ENCODE peak calls at places on chromosomes 6 and 20, in four cellular contexts. One of them, this sample, is unnamed.

GRCh38 chr6:16748028-16748319 is 13.3 kb downstream of the ATXN1 start:
- DNase-seq in neural progenitor cell: no peak
- DNase-seq in upper lobe of right lung: no peak
- DNase-seq in A549: no peak
- DNase-seq in this sample: no peak

GRCh38 chr6:235763-236360 is 56.4 kb upstream of the DUSP22 start:
- DNase-seq in neural progenitor cell: peak; percentile 34
- DNase-seq in upper lobe of right lung: no peak
- DNase-seq in A549: no peak
- DNase-seq in this sample: no peak

GRCh38 chr6:35596448-35597442 is 84.0 kb upstream of the TULP1 start:
- DNase-seq in neural progenitor cell: no peak
- DNase-seq in upper lobe of right lung: no peak
- DNase-seq in A549: peak; percentile 35
- DNase-seq in this sample: peak; percentile 88

GRCh38 chr6:139062921-139063320 is 34.4 kb downstream of the ABRACL start:
- DNase-seq in neural progenitor cell: no peak
- DNase-seq in upper lobe of right lung: no peak
- DNase-seq in A549: no peak
- DNase-seq in this sample: no peak

GRCh38 chr6:35489995-35490791 is 6.7 kb downstream of the TEAD3 start:
- DNase-seq in neural progenitor cell: peak; percentile 91
- DNase-seq in upper lobe of right lung: peak; percentile 77
- DNase-seq in A549: no peak
- DNase-seq in this sample: no peak

GRCh38 chr20:32024683-32025295 is 14.6 kb downstream of the CCM2L start:
- DNase-seq in neural progenitor cell: no peak
- DNase-seq in upper lobe of right lung: no peak
- DNase-seq in A549: no peak
- DNase-seq in this sample: no peak

GRCh38 chr6:132614554-132614953 is 9.5 kb downstream of the TAAR2 start:
- DNase-seq in neural progenitor cell: no peak
- DNase-seq in upper lobe of right lung: no peak
- DNase-seq in A549: no peak
- DNase-seq in this sample: peak; percentile 17

GRCh38 chr20:22560817-22561216 is 23.6 kb downstream of the FOXA2 start:
- DNase-seq in neural progenitor cell: peak; percentile 82
- DNase-seq in upper lobe of right lung: no peak
- DNase-seq in A549: no peak
- DNase-seq in this sample: no peak

GRCh38 chr20:35226775-35227681 is 538 bp downstream of the MMP24 start:
- DNase-seq in neural progenitor cell: peak; percentile 90
- DNase-seq in upper lobe of right lung: peak; percentile 76
- DNase-seq in A549: peak; percentile 49
- DNase-seq in this sample: no peak

GRCh38 chr6:135537782-135538301 is 40.3 kb upstream of the AHI1 start:
- DNase-seq in neural progenitor cell: no peak
- DNase-seq in upper lobe of right lung: no peak
- DNase-seq in A549: peak; percentile 20
- DNase-seq in this sample: peak; percentile 40

GRCh38 chr6:33160728-33161323 is 31.4 kb downstream of the COL11A2 start:
- DNase-seq in neural progenitor cell: no peak
- DNase-seq in upper lobe of right lung: peak; percentile 82
- DNase-seq in A549: peak; percentile 45
- DNase-seq in this sample: peak; percentile 39

GRCh38 chr20:9068232-9068781 is 580 bp upstream of the PLCB4 start:
- DNase-seq in neural progenitor cell: peak; percentile 89
- DNase-seq in upper lobe of right lung: peak; percentile 64
- DNase-seq in A549: peak; percentile 72
- DNase-seq in this sample: peak; percentile 73

GRCh38 chr20:59792300-59792699 is 141.1 kb downstream of the SYCP2 start:
- DNase-seq in neural progenitor cell: no peak
- DNase-seq in upper lobe of right lung: no peak
- DNase-seq in A549: no peak
- DNase-seq in this sample: no peak

GRCh38 chr6:148345176-148345575 is 2.5 kb downstream of the SASH1 start:
- DNase-seq in neural progenitor cell: no peak
- DNase-seq in upper lobe of right lung: no peak
- DNase-seq in A549: peak; percentile 26
- DNase-seq in this sample: no peak

GRCh38 chr20:10131612-10132345 is 86.9 kb upstream of the SNAP25 start:
- DNase-seq in neural progenitor cell: peak; percentile 20
- DNase-seq in upper lobe of right lung: no peak
- DNase-seq in A549: peak; percentile 78
- DNase-seq in this sample: peak; percentile 15

GRCh38 chr20:25218492-25218891 is 23.0 kb downstream of the ENTPD6 start:
- DNase-seq in neural progenitor cell: no peak
- DNase-seq in upper lobe of right lung: no peak
- DNase-seq in A549: no peak
- DNase-seq in this sample: no peak

GRCh38 chr20:37776049-37776448 is 82.2 kb downstream of the CTNNBL1 start:
- DNase-seq in neural progenitor cell: no peak
- DNase-seq in upper lobe of right lung: no peak
- DNase-seq in A549: no peak
- DNase-seq in this sample: no peak

GRCh38 chr6:2971420-2972218 is at the start of gene SERPINB6:
- DNase-seq in neural progenitor cell: peak; percentile 73
- DNase-seq in upper lobe of right lung: peak; percentile 91
- DNase-seq in A549: peak; percentile 53
- DNase-seq in this sample: no peak

GRCh38 chr6:32085759-32086458 is 23.2 kb downstream of the TNXB start:
- DNase-seq in neural progenitor cell: no peak
- DNase-seq in upper lobe of right lung: no peak
- DNase-seq in A549: no peak
- DNase-seq in this sample: peak; percentile 56

GRCh38 chr20:13644010-13644409 is 5.3 kb upstream of the TASP1 start:
- DNase-seq in neural progenitor cell: no peak
- DNase-seq in upper lobe of right lung: no peak
- DNase-seq in A549: peak; percentile 32
- DNase-seq in this sample: no peak

GRCh38 chr6:90072961-90073464 is 178.7 kb downstream of the GJA10 start:
- DNase-seq in neural progenitor cell: no peak
- DNase-seq in upper lobe of right lung: no peak
- DNase-seq in A549: no peak
- DNase-seq in this sample: no peak

GRCh38 chr20:49843770-49844169 is 31.1 kb downstream of the SLC9A8 start:
- DNase-seq in neural progenitor cell: no peak
- DNase-seq in upper lobe of right lung: no peak
- DNase-seq in A549: no peak
- DNase-seq in this sample: no peak

GRCh38 chr6:150236114-150236513 is 93.3 kb downstream of the PPP1R14C start:
- DNase-seq in neural progenitor cell: no peak
- DNase-seq in upper lobe of right lung: no peak
- DNase-seq in A549: no peak
- DNase-seq in this sample: no peak

GRCh38 chr6:110688661-110689268 is 126.5 kb downstream of the CDK19 start:
- DNase-seq in neural progenitor cell: no peak
- DNase-seq in upper lobe of right lung: peak; percentile 82
- DNase-seq in A549: no peak
- DNase-seq in this sample: peak; percentile 77

GRCh38 chr6:82436740-82437139 is 73.1 kb downstream of the TPBG start:
- DNase-seq in neural progenitor cell: no peak
- DNase-seq in upper lobe of right lung: no peak
- DNase-seq in A549: no peak
- DNase-seq in this sample: no peak

GRCh38 chr6:90525421-90525820 is 61.5 kb downstream of the MAP3K7 start:
- DNase-seq in neural progenitor cell: no peak
- DNase-seq in upper lobe of right lung: no peak
- DNase-seq in A549: no peak
- DNase-seq in this sample: no peak

GRCh38 chr6:2999621-3000455 is at the start of gene NQO2:
- DNase-seq in neural progenitor cell: peak; percentile 97
- DNase-seq in upper lobe of right lung: peak; percentile 98
- DNase-seq in A549: peak; percentile 84
- DNase-seq in this sample: peak; percentile 91

GRCh38 chr20:63156221-63156671 is 59.7 kb downstream of the YTHDF1 start:
- DNase-seq in neural progenitor cell: no peak
- DNase-seq in upper lobe of right lung: no peak
- DNase-seq in A549: no peak
- DNase-seq in this sample: no peak

GRCh38 chr6:167578371-167578901 is 248.3 kb upstream of the AFDN start:
- DNase-seq in neural progenitor cell: no peak
- DNase-seq in upper lobe of right lung: no peak
- DNase-seq in A549: no peak
- DNase-seq in this sample: no peak

GRCh38 chr20:59664389-59665055 is 60.2 kb downstream of the PHACTR3 start:
- DNase-seq in neural progenitor cell: no peak
- DNase-seq in upper lobe of right lung: no peak
- DNase-seq in A549: no peak
- DNase-seq in this sample: no peak

GRCh38 chr6:36127462-36128016 is 2.8 kb upstream of the MAPK13 start:
- DNase-seq in neural progenitor cell: no peak
- DNase-seq in upper lobe of right lung: peak; percentile 82
- DNase-seq in A549: peak; percentile 62
- DNase-seq in this sample: peak; percentile 89

GRCh38 chr6:111803384-111803783 is 69.9 kb downstream of the FYN start:
- DNase-seq in neural progenitor cell: no peak
- DNase-seq in upper lobe of right lung: no peak
- DNase-seq in A549: no peak
- DNase-seq in this sample: no peak

GRCh38 chr6:111803804-111804203 is 69.4 kb downstream of the FYN start:
- DNase-seq in neural progenitor cell: no peak
- DNase-seq in upper lobe of right lung: no peak
- DNase-seq in A549: no peak
- DNase-seq in this sample: no peak

GRCh38 chr6:111804627-111805235 is 68.5 kb downstream of the FYN start:
- DNase-seq in neural progenitor cell: no peak
- DNase-seq in upper lobe of right lung: no peak
- DNase-seq in A549: no peak
- DNase-seq in this sample: peak; percentile 38

GRCh38 chr6:111806561-111807497 is 66.4 kb downstream of the FYN start:
- DNase-seq in neural progenitor cell: no peak
- DNase-seq in upper lobe of right lung: no peak
- DNase-seq in A549: no peak
- DNase-seq in this sample: peak; percentile 85

GRCh38 chr6:111805511-111806181 is 67.6 kb downstream of the FYN start:
- DNase-seq in neural progenitor cell: peak; percentile 24
- DNase-seq in upper lobe of right lung: no peak
- DNase-seq in A549: no peak
- DNase-seq in this sample: peak; percentile 24
- H3K27ac ChIP-seq in neural progenitor cell: no peak overlapping the region
- H3K27ac ChIP-seq in upper lobe of right lung: peak overlapping the region; percentile 26
- H3K27ac ChIP-seq in A549: no peak overlapping the region
- H3K27ac ChIP-seq in this sample: peak overlapping the region; percentile 79

GRCh38 chr6:21354805-21355238 is 238.7 kb upstream of the SOX4 start:
- DNase-seq in neural progenitor cell: no peak
- DNase-seq in upper lobe of right lung: no peak
- DNase-seq in A549: no peak
- DNase-seq in this sample: no peak

GRCh38 chr6:21348462-21349195 is 244.9 kb upstream of the SOX4 start:
- DNase-seq in neural progenitor cell: peak; percentile 29
- DNase-seq in upper lobe of right lung: peak; percentile 70
- DNase-seq in A549: peak; percentile 7
- DNase-seq in this sample: no peak

GRCh38 chr6:21349834-21350233 is 243.7 kb upstream of the SOX4 start:
- DNase-seq in neural progenitor cell: no peak
- DNase-seq in upper lobe of right lung: no peak
- DNase-seq in A549: no peak
- DNase-seq in this sample: no peak

GRCh38 chr6:21352131-21352530 is 241.4 kb upstream of the SOX4 start:
- DNase-seq in neural progenitor cell: peak; percentile 57
- DNase-seq in upper lobe of right lung: no peak
- DNase-seq in A549: no peak
- DNase-seq in this sample: no peak

DNA sequence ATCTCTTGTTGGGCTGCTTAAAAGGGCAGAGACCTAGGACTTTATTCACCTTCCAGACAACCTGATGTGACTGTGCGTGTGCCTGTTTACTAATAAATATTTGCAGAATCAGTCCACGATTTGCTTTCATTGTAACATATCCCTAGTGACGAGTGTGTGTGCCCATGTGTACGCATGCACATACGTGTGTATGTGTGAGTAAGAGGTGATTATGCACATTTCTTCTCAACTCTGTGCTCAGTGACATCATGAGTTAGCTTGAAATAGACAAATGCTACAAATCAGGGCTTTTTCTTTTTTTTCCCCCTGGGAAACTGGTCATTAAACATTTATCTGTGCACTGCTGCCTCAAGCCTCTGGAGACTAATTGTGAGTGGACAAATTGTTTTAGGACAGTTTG is 242.6 kb upstream of the SOX4 start:
- DNase-seq in neural progenitor cell: no peak
- DNase-seq in upper lobe of right lung: no peak
- DNase-seq in A549: no peak
- DNase-seq in this sample: no peak
- H3K27ac ChIP-seq in neural progenitor cell: no peak overlapping the region
- H3K27ac ChIP-seq in upper lobe of right lung: no peak overlapping the region
- H3K27ac ChIP-seq in A549: no peak overlapping the region
- H3K27ac ChIP-seq in this sample: no peak overlapping the region

GRCh38 chr20:2103454-2104153 is 2.0 kb downstream of the STK35 start:
- DNase-seq in neural progenitor cell: peak; percentile 31
- DNase-seq in upper lobe of right lung: no peak
- DNase-seq in A549: no peak
- DNase-seq in this sample: no peak
- H3K27ac ChIP-seq in neural progenitor cell: no peak overlapping the region
- H3K27ac ChIP-seq in upper lobe of right lung: peak overlapping the region; percentile 100
- H3K27ac ChIP-seq in A549: peak overlapping the region; percentile 98
- H3K27ac ChIP-seq in this sample: peak overlapping the region; percentile 97

DNA sequence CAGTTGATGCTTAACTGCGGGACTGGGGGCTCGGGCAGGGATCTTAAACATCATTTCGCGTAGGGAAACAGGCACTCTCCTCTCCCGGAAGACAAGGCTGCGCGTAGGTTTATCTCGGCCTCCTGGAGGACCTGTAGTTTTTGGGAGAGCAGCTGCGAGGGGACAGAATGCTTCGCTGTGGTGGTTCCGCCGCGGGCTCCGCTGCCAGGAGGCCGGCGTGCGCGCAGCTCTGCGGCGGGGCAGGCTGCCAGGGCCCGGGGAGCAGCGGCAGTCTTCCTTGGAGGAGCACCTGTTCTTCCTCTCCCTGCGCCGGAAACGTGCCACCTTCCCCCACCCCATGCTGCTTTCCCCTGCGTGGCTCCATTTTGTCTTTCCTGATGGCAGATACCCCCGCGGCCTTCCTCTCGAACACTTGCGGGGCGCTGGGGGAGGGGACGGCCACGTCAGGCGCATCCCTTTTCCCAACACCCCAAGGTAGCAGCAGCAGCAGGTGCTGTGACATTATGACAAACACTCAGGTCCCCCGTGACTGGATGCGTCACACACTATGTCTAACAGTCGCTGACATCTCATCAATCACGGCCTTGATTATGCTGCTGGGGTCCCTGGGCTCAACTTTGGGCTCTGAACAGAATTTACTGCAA is 230.7 kb upstream of the BTBD3 start:
- DNase-seq in neural progenitor cell: peak; percentile 50
- DNase-seq in upper lobe of right lung: peak; percentile 65
- DNase-seq in A549: no peak
- DNase-seq in this sample: no peak
- H3K27ac ChIP-seq in neural progenitor cell: no peak overlapping the region
- H3K27ac ChIP-seq in upper lobe of right lung: no peak overlapping the region
- H3K27ac ChIP-seq in A549: peak overlapping the region; percentile 46
- H3K27ac ChIP-seq in this sample: no peak overlapping the region